ENCODE peak calls at places on chromosomes 1 and 21, in five cellular contexts. X is C1 segment of cervical spinal cord; P is stimulated activated CD8-positive, alpha-beta memory T cell treated with anti-CD3 and anti-CD28 coated beads, Interleukin-12 subunit alpha, Interleukin-12 subunit beta, amount 100 ng/mL, for 4 hours; U is activated CD8-positive, alpha-beta memory T cell treated with anti-CD3 and anti-CD28 coated beads for 48 hours; Y is adrenal gland. S is an unnamed sample.

GRCh38 chr1:200666309-200666708 is 3.4 kb downstream of the DDX59 start:
- DNase-seq in X (no peak), P (no peak), U (no peak), Y (no peak), S (no peak)

GRCh38 chr1:9503001-9503675 is 36.1 kb upstream of the SLC25A33 start:
- DNase-seq in X (no peak), P (no peak), U (no peak), Y (no peak), S (no peak)

GRCh38 chr1:17661546-17662157 is 93.5 kb upstream of the ACTL8 start:
- DNase-seq in X (peak), P (no peak), U (peak), Y (peak), S (peak)

GRCh38 chr1:111937147-111937725 is 52.2 kb downstream of the KCND3 start:
- DNase-seq in X (no peak), P (no peak), U (no peak), Y (no peak), S (no peak)

GRCh38 chr1:199279107-199279506 is 640.3 kb downstream of the PTPRC start:
- DNase-seq in X (no peak), P (no peak), U (no peak), Y (no peak), S (no peak)

GRCh38 chr1:155981266-155982088 is 3.1 kb upstream of the ARHGEF2 start:
- DNase-seq in X (no peak), P (no peak), U (no peak), Y (no peak), S (no peak)

GRCh38 chr1:56578963-56579875 is at the start of gene PLPP3:
- DNase-seq in X (peak), P (no peak), U (no peak), Y (peak), S (peak)

GRCh38 chr1:6475381-6476133 is 9.6 kb upstream of the TNFRSF25 start:
- DNase-seq in X (no peak), P (peak), U (peak), Y (peak), S (no peak)

GRCh38 chr1:11570821-11571220 is 83.4 kb downstream of the FBXO2 start:
- DNase-seq in X (no peak), P (no peak), U (no peak), Y (no peak), S (no peak)

GRCh38 chr21:39669976-39670671 is 57.4 kb downstream of the B3GALT5 start:
- DNase-seq in X (no peak), P (no peak), U (no peak), Y (no peak), S (no peak)

GRCh38 chr21:28781602-28782274 is 210.9 kb downstream of the LTN1 start:
- DNase-seq in X (no peak), P (no peak), U (no peak), Y (no peak), S (no peak)

GRCh38 chr1:16918371-16918770 is 3.4 kb upstream of the CROCC start:
- DNase-seq in X (no peak), P (no peak), U (no peak), Y (no peak), S (peak)

GRCh38 chr1:25610822-25611630 is 5.6 kb upstream of the MAN1C1 start:
- DNase-seq in X (no peak), P (no peak), U (no peak), Y (no peak), S (no peak)

GRCh38 chr1:214584805-214585766 is 17.9 kb upstream of the CENPF start:
- DNase-seq in X (no peak), P (no peak), U (no peak), Y (no peak), S (no peak)

GRCh38 chr1:21685944-21686678 is 17.0 kb upstream of the RAP1GAP start:
- DNase-seq in X (no peak), P (no peak), U (no peak), Y (no peak), S (no peak)

GRCh38 chr1:150765229-150765976 is at the start of gene CTSS:
- DNase-seq in X (no peak), P (no peak), U (no peak), Y (no peak), S (no peak)

GRCh38 chr1:227779021-227779441 is 36.4 kb upstream of the PRSS38 start:
- DNase-seq in X (no peak), P (no peak), U (no peak), Y (peak), S (peak)

GRCh38 chr21:45225741-45226327 is 61.9 kb downstream of the POFUT2 start:
- DNase-seq in X (no peak), P (no peak), U (no peak), Y (no peak), S (no peak)

GRCh38 chr1:25523512-25523911 is 19.9 kb upstream of the LDLRAP1 start:
- DNase-seq in X (no peak), P (no peak), U (no peak), Y (no peak), S (peak)

GRCh38 chr1:66326867-66327266 is 207.1 kb upstream of the SGIP1 start:
- DNase-seq in X (no peak), P (no peak), U (no peak), Y (no peak), S (no peak)

GRCh38 chr1:219710529-219711194 is 97.8 kb upstream of the ZC3H11B start:
- DNase-seq in X (no peak), P (no peak), U (no peak), Y (no peak), S (no peak)

GRCh38 chr1:219568728-219569127 is 44.2 kb downstream of the ZC3H11B start:
- DNase-seq in X (no peak), P (no peak), U (no peak), Y (no peak), S (no peak)

GRCh38 chr1:243501002-243501401 is 245.2 kb downstream of the SDCCAG8 start:
- DNase-seq in X (no peak), P (no peak), U (no peak), Y (no peak), S (no peak)

S was measured in posterior vena cava.